ENCODE peak calls at places on chromosomes 11 and 22, in ten cellular contexts. K is COLO829; L is activated T-cell treated with anti-CD3 and anti-CD28 coated beads for 1 hour; Z is activated T-helper 1 cell treated with anti-CD3 and anti-CD28 coated beads, Interleukin-12 subunit alpha, Interleukin-12 subunit beta, Interleukin-2, Interleukin-4 antibody, amounts not matched to agents 30 ng/mL and 10 ng/mL and 1 ng/mL, durations not matched to agents 14 hours and 24 hours and 36 hours; N is A549; Q is HS-27A; R is fibroblast of the conjunctiva; D is posterior cingulate gyrus; M is fibroblast of the aortic adventitia; O is D341Med. Y is an unnamed sample.

GRCh38 chr11:15114501-15115475 is at the start of gene INSC:
- DNase-seq in Z (no peak), M (no peak), L (no peak), N (no peak), O (peak; percentile 26), R (no peak), K (no peak), D (no peak), Q (no peak), Y (no peak)

GRCh38 chr11:120622189-120622912 is 110.8 kb downstream of the GRIK4 start:
- DNase-seq in R (no peak), K (no peak), N (peak; percentile 4), D (no peak), M (no peak), Q (no peak), O (no peak), Z (no peak), L (no peak), Y (peak; percentile 4)

GRCh38 chr22:24871611-24872205 is 65.7 kb downstream of the SGSM1 start:
- DNase-seq in O (no peak), K (no peak), Q (no peak), N (no peak), D (no peak), L (no peak), M (no peak), Z (no peak), R (no peak), Y (no peak)

GRCh38 chr11:68508425-68508824 is 47.9 kb downstream of the PPP6R3 start:
- DNase-seq in D (no peak), O (no peak), L (no peak), Q (no peak), N (no peak), R (no peak), M (peak; percentile 39), Z (no peak), K (no peak), Y (peak; percentile 48)

GRCh38 chr22:38437416-38437815 is 17.6 kb downstream of the KCNJ4 start:
- DNase-seq in O (no peak), R (no peak), M (no peak), L (no peak), Q (no peak), K (no peak), Z (no peak), N (no peak), D (no peak), Y (no peak)

GRCh38 chr11:128157423-128158298 is 429.7 kb downstream of the ETS1 start:
- DNase-seq in Z (peak; percentile 44), Q (no peak), K (peak; percentile 40), M (peak; percentile 89), O (peak; percentile 48), N (peak; percentile 74), R (peak; percentile 76), D (no peak), L (peak; percentile 55), Y (peak; percentile 65)

GRCh38 chr11:86954288-86955110 is 696 bp downstream of the FZD4 start:
- DNase-seq in L (no peak), R (no peak), K (no peak), O (no peak), N (peak; percentile 20), Z (no peak), Q (no peak), M (peak; percentile 53), D (peak; percentile 29), Y (no peak)

GRCh38 chr22:41261541-41262249 is 21.0 kb upstream of the CHADL start:
- DNase-seq in Q (no peak), Z (no peak), R (no peak), N (no peak), M (no peak), L (no peak), K (no peak), O (peak; percentile 21), D (no peak), Y (no peak)

GRCh38 chr11:83827940-83828554 is 541.9 kb upstream of the CCDC90B start:
- DNase-seq in D (no peak), Z (no peak), N (peak; percentile 40), Q (no peak), M (peak; percentile 60), R (peak; percentile 30), O (peak; percentile 46), K (peak; percentile 50), L (no peak), Y (peak; percentile 23)

GRCh38 chr11:70761906-70762196 is 363.5 kb downstream of the CTTN start:
- DNase-seq in D (no peak), O (no peak), N (no peak), K (no peak), L (no peak), R (no peak), M (no peak), Q (no peak), Z (no peak), Y (no peak)

GRCh38 chr22:38420734-38421133 is 34.3 kb downstream of the KCNJ4 start:
- DNase-seq in L (no peak), K (no peak), M (no peak), Q (no peak), O (no peak), Z (no peak), N (no peak), D (no peak), R (no peak), Y (no peak)

GRCh38 chr11:128294001-128294684 is 293.2 kb downstream of the ETS1 start:
- DNase-seq in L (no peak), N (no peak), D (no peak), M (no peak), Q (no peak), Z (no peak), R (no peak), K (no peak), O (no peak), Y (no peak)

GRCh38 chr22:46731246-46732040 is 6.6 kb downstream of the CERK start:
- DNase-seq in D (no peak), O (no peak), N (no peak), M (no peak), Z (no peak), R (no peak), Q (no peak), L (no peak), K (no peak), Y (no peak)

GRCh38 chr11:10460611-10461275 is 5.7 kb downstream of the AMPD3 start:
- DNase-seq in L (no peak), K (no peak), D (no peak), M (no peak), R (no peak), N (no peak), Q (no peak), O (no peak), Z (no peak), Y (no peak)

GRCh38 chr11:76810151-76810853 is 27.1 kb downstream of the TSKU start:
- DNase-seq in L (no peak), M (peak; percentile 61), K (no peak), Z (no peak), Q (no peak), N (peak; percentile 50), O (no peak), D (no peak), R (no peak), Y (no peak)

GRCh38 chr22:50532824-50533344 is 3.1 kb upstream of the TYMP start:
- DNase-seq in N (no peak), D (no peak), M (no peak), Z (no peak), R (no peak), L (no peak), O (no peak), Q (no peak), K (no peak), Y (no peak)

GRCh38 chr11:87398913-87399312 is 361.2 kb downstream of the TMEM135 start:
- DNase-seq in K (no peak), L (no peak), Q (no peak), M (peak; percentile 79), R (no peak), Z (no peak), D (no peak), O (no peak), N (no peak), Y (no peak)

GRCh38 chr22:18157714-18158028 is 7.7 kb downstream of the USP18 start:
- DNase-seq in K (no peak), M (no peak), D (no peak), O (no peak), R (no peak), Q (no peak), Z (no peak), L (no peak), N (no peak), Y (no peak)

GRCh38 chr22:48082284-48082683 is 1319.8 kb downstream of the TBC1D22A start:
- DNase-seq in L (no peak), K (no peak), R (no peak), D (no peak), O (no peak), Z (no peak), Q (no peak), M (no peak), N (no peak), Y (no peak)

GRCh38 chr11:134535029-134536025 is 123.3 kb upstream of the B3GAT1 start:
- DNase-seq in M (no peak), Q (no peak), L (no peak), O (no peak), R (no peak), Z (no peak), N (no peak), D (no peak), K (no peak), Y (no peak)

GRCh38 chr22:40250608-40251007 is 72.9 kb downstream of the TNRC6B start:
- DNase-seq in M (no peak), D (no peak), N (no peak), K (no peak), O (no peak), R (no peak), L (no peak), Q (no peak), Z (no peak), Y (no peak)

GRCh38 chr22:41367039-41367679 is 14.6 kb upstream of the TEF start:
- DNase-seq in Q (peak; percentile 64), N (peak; percentile 57), M (peak; percentile 96), D (peak; percentile 99), K (peak; percentile 90), L (no peak), Z (no peak), R (peak; percentile 96), O (peak; percentile 96), Y (peak; percentile 91)

GRCh38 chr11:64776425-64776824 is 1.9 kb downstream of the SF1 start:
- DNase-seq in M (no peak), O (no peak), Z (no peak), L (no peak), N (no peak), R (no peak), K (no peak), Q (no peak), D (no peak), Y (no peak)

GRCh38 chr11:71425409-71425808 is 22.8 kb downstream of the DHCR7 start:
- DNase-seq in Q (no peak), D (no peak), N (peak; percentile 16), O (peak; percentile 20), M (no peak), L (no peak), K (no peak), Z (no peak), R (no peak), Y (no peak)

GRCh38 chr11:75852406-75853017 is 37.5 kb downstream of the UVRAG start:
- DNase-seq in N (no peak), K (no peak), R (no peak), Q (no peak), M (no peak), D (no peak), O (no peak), Z (no peak), L (no peak), Y (no peak)

GRCh38 chr11:134464196-134464595 is 52.2 kb upstream of the B3GAT1 start:
- DNase-seq in M (no peak), L (no peak), Z (no peak), R (no peak), N (no peak), D (no peak), Q (no peak), K (no peak), O (no peak), Y (no peak)

GRCh38 chr11:27716850-27717249 is 16.6 kb upstream of the BDNF start:
- DNase-seq in N (no peak), Q (no peak), M (peak; percentile 64), L (no peak), D (no peak), O (no peak), R (no peak), Z (no peak), K (no peak), Y (no peak)

GRCh38 chr22:16793831-16794230 is 31.4 kb downstream of the XKR3 start:
- DNase-seq in O (no peak), Z (no peak), K (no peak), Q (no peak), N (no peak), M (no peak), R (no peak), D (no peak), L (no peak), Y (no peak)

Y was measured in astrocyte.